ENCODE peak calls at places on chromosome 5, in ten cellular contexts. F is head of caudate nucleus, A is psoas muscle, P is endodermal cell, R is T1000, K is ovary, T is EL, G is stomach, O is GM04504, C is ecto neural progenitor cell. U is an unnamed sample.
A peak's percentile ranks its signal among the peaks of the same experiment; 100 is the strongest.

GRCh38 chr5:37668524-37669047 is 171.3 kb downstream of the GDNF start:
- DNase-seq in F (no peak), A (peak; percentile 85), P (peak; percentile 66), R (peak; percentile 81), K (peak; percentile 27), T (peak; percentile 98), G (peak; percentile 52), O (peak; percentile 87), C (no peak), U (peak; percentile 100)

GRCh38 chr5:112640495-112640894 is 97.2 kb upstream of the APC start:
- DNase-seq in F (no peak), A (no peak), P (no peak), R (no peak), K (no peak), T (no peak), G (no peak), O (no peak), C (no peak), U (no peak)

GRCh38 chr5:181047921-181048320 is 7.9 kb downstream of the BTNL9 start:
- DNase-seq in F (no peak), A (no peak), P (no peak), R (no peak), K (no peak), T (no peak), G (no peak), O (no peak), C (no peak), U (no peak)

GRCh38 chr5:116848974-116849586 is 274.5 kb upstream of the SEMA6A start:
- DNase-seq in F (no peak), A (no peak), P (peak; percentile 39), R (no peak), K (no peak), T (no peak), G (no peak), O (no peak), C (no peak), U (no peak)

GRCh38 chr5:132054697-132055440 is 5.6 kb upstream of the IL3 start:
- DNase-seq in F (no peak), A (peak; percentile 19), P (peak; percentile 32), R (no peak), K (no peak), T (no peak), G (no peak), O (no peak), C (peak; percentile 19), U (no peak)

GRCh38 chr5:54746346-54746745 is 228.8 kb downstream of the SNX18 start:
- DNase-seq in F (no peak), A (no peak), P (no peak), R (no peak), K (no peak), T (no peak), G (no peak), O (no peak), C (no peak), U (no peak)

GRCh38 chr5:168674893-168675482 is 95.8 kb upstream of the PANK3 start:
- DNase-seq in F (peak; percentile 50), A (no peak), P (peak; percentile 72), R (no peak), K (no peak), T (no peak), G (no peak), O (no peak), C (no peak), U (no peak)

GRCh38 chr5:143543358-143544255 is 140.1 kb upstream of the NR3C1 start:
- DNase-seq in F (no peak), A (no peak), P (no peak), R (no peak), K (no peak), T (peak; percentile 79), G (no peak), O (no peak), C (no peak), U (peak; percentile 14)

GRCh38 chr5:124825250-124825982 is 79.0 kb upstream of the ZNF608 start:
- DNase-seq in F (no peak), A (no peak), P (no peak), R (no peak), K (no peak), T (no peak), G (no peak), O (no peak), C (no peak), U (no peak)